ENCODE peak calls at places on chromosomes 1 and 21, in eight cellular contexts. F, B, J, U, R, H, D and L are unnamed samples.

GRCh38 chr1:193769609-193770008 is 583.2 kb upstream of the B3GALT2 start:
- DNase-seq in D (no peak), R (peak; percentile 18), B (no peak), H (no peak), F (no peak), J (no peak), U (no peak), L (no peak)

GRCh38 chr1:180065408-180065807 is 89.3 kb upstream of the QSOX1 start:
- DNase-seq in F (no peak), D (no peak), U (no peak), H (no peak), J (no peak), B (no peak), R (no peak), L (no peak)

GRCh38 chr21:38822754-38823374 is 17.1 kb downstream of the ETS2 start:
- DNase-seq in U (no peak), H (no peak), R (no peak), B (no peak), F (no peak), J (no peak), D (no peak), L (no peak)

GRCh38 chr1:22344851-22345560 is 106.6 kb upstream of the ZBTB40 start:
- DNase-seq in F (no peak), J (no peak), D (no peak), H (no peak), U (no peak), R (no peak), B (no peak), L (no peak)

GRCh38 chr1:32200226-32201010 is at the start of gene CCDC28B:
- DNase-seq in F (peak; percentile 79), R (peak; percentile 72), B (peak; percentile 66), J (peak; percentile 77), D (no peak), H (peak; percentile 44), U (peak; percentile 71), L (peak; percentile 42)

GRCh38 chr1:212879947-212880690 is 22.0 kb downstream of the FLVCR1 start:
- DNase-seq in D (no peak), J (no peak), B (no peak), H (no peak), U (no peak), R (no peak), F (no peak), L (no peak)

GRCh38 chr1:54051936-54052469 is 1.0 kb downstream of the TMEM59 start:
- DNase-seq in F (peak; percentile 57), H (no peak), D (no peak), R (peak; percentile 64), U (no peak), J (peak; percentile 80), B (no peak), L (no peak)

GRCh38 chr1:67648582-67649326 is 36.2 kb upstream of the GADD45A start:
- DNase-seq in H (no peak), D (no peak), J (no peak), F (no peak), U (no peak), B (no peak), R (no peak), L (no peak)

GRCh38 chr21:40466893-40467483 is 380.0 kb downstream of the DSCAM start:
- DNase-seq in U (no peak), J (peak; percentile 4), H (no peak), D (no peak), R (peak; percentile 41), B (no peak), F (no peak), L (no peak)

GRCh38 chr1:208791458-208791857 is 547.3 kb upstream of the PLXNA2 start:
- DNase-seq in J (peak; percentile 4), F (no peak), D (no peak), U (no peak), H (no peak), B (no peak), R (no peak), L (no peak)

GRCh38 chr1:70896224-70896623 is 151.4 kb downstream of the PTGER3 start:
- DNase-seq in R (no peak), D (no peak), J (no peak), H (no peak), F (no peak), U (no peak), B (no peak), L (no peak)